ENCODE peak calls at places on chromosomes 13 and 19, in ten cellular contexts. One of them, this sample, is unnamed. For H3K4me1 and H3K9me3, the result is how much of the 10 kb centered on the place peaks cover.

GRCh38 chr19:3367572-3368440 is 1.4 kb downstream of the NFIC start:
- DNase-seq in upper lobe of left lung: peak
- DNase-seq in Panc1: no peak
- DNase-seq in tibial artery: no peak
- DNase-seq in left ventricle myocardium inferior: no peak
- DNase-seq in thoracic aorta: no peak
- DNase-seq in suprapubic skin: no peak
- DNase-seq in OCI-LY7: no peak
- DNase-seq in MM.1S: no peak
- DNase-seq in neural progenitor cell: no peak
- DNase-seq in this sample: peak

GRCh38 chr13:43411741-43412140 is 375.0 kb downstream of the ENOX1 start:
- DNase-seq in upper lobe of left lung: no peak
- DNase-seq in Panc1: no peak
- DNase-seq in tibial artery: no peak
- DNase-seq in left ventricle myocardium inferior: peak
- DNase-seq in thoracic aorta: no peak
- DNase-seq in suprapubic skin: no peak
- DNase-seq in OCI-LY7: no peak
- DNase-seq in MM.1S: no peak
- DNase-seq in neural progenitor cell: no peak
- DNase-seq in this sample: no peak

GRCh38 chr13:112349681-112350080 is 26.5 kb upstream of the SPACA7 start:
- DNase-seq in upper lobe of left lung: no peak
- DNase-seq in Panc1: no peak
- DNase-seq in tibial artery: no peak
- DNase-seq in left ventricle myocardium inferior: no peak
- DNase-seq in thoracic aorta: no peak
- DNase-seq in suprapubic skin: no peak
- DNase-seq in OCI-LY7: no peak
- DNase-seq in MM.1S: no peak
- DNase-seq in neural progenitor cell: no peak
- DNase-seq in this sample: no peak

GRCh38 chr19:19345970-19346369 is 25.3 kb downstream of the MAU2 start:
- DNase-seq in upper lobe of left lung: no peak
- DNase-seq in Panc1: no peak
- DNase-seq in tibial artery: no peak
- DNase-seq in left ventricle myocardium inferior: no peak
- DNase-seq in thoracic aorta: no peak
- DNase-seq in suprapubic skin: no peak
- DNase-seq in OCI-LY7: no peak
- DNase-seq in MM.1S: no peak
- DNase-seq in neural progenitor cell: no peak
- DNase-seq in this sample: peak

GRCh38 chr13:44299544-44299943 is 74.1 kb upstream of the SERP2 start:
- DNase-seq in upper lobe of left lung: no peak
- DNase-seq in Panc1: no peak
- DNase-seq in tibial artery: no peak
- DNase-seq in left ventricle myocardium inferior: no peak
- DNase-seq in thoracic aorta: no peak
- DNase-seq in suprapubic skin: no peak
- DNase-seq in OCI-LY7: no peak
- DNase-seq in MM.1S: no peak
- DNase-seq in neural progenitor cell: no peak
- DNase-seq in this sample: no peak

GRCh38 chr13:72246396-72246795 is 379.4 kb upstream of the DACH1 start:
- DNase-seq in upper lobe of left lung: no peak
- DNase-seq in Panc1: no peak
- DNase-seq in tibial artery: no peak
- DNase-seq in left ventricle myocardium inferior: no peak
- DNase-seq in thoracic aorta: no peak
- DNase-seq in suprapubic skin: no peak
- DNase-seq in OCI-LY7: no peak
- DNase-seq in MM.1S: no peak
- DNase-seq in neural progenitor cell: no peak
- DNase-seq in this sample: no peak

GRCh38 chr19:34489175-34489574 is 7.6 kb downstream of the WTIP start:
- DNase-seq in upper lobe of left lung: peak
- DNase-seq in Panc1: no peak
- DNase-seq in tibial artery: no peak
- DNase-seq in left ventricle myocardium inferior: no peak
- DNase-seq in thoracic aorta: no peak
- DNase-seq in suprapubic skin: no peak
- DNase-seq in OCI-LY7: no peak
- DNase-seq in MM.1S: no peak
- DNase-seq in neural progenitor cell: no peak
- DNase-seq in this sample: peak

GRCh38 chr19:5321851-5322681 is 18.5 kb downstream of the PTPRS start:
- DNase-seq in upper lobe of left lung: no peak
- DNase-seq in Panc1: no peak
- DNase-seq in tibial artery: no peak
- DNase-seq in left ventricle myocardium inferior: no peak
- DNase-seq in thoracic aorta: no peak
- DNase-seq in suprapubic skin: no peak
- DNase-seq in OCI-LY7: peak
- DNase-seq in MM.1S: no peak
- DNase-seq in neural progenitor cell: peak
- DNase-seq in this sample: peak

GRCh38 chr13:28326081-28326480 is 168.8 kb downstream of the FLT1 start:
- DNase-seq in upper lobe of left lung: no peak
- DNase-seq in Panc1: no peak
- DNase-seq in tibial artery: no peak
- DNase-seq in left ventricle myocardium inferior: no peak
- DNase-seq in thoracic aorta: no peak
- DNase-seq in suprapubic skin: no peak
- DNase-seq in OCI-LY7: no peak
- DNase-seq in MM.1S: no peak
- DNase-seq in neural progenitor cell: no peak
- DNase-seq in this sample: no peak

GRCh38 chr19:52991021-52991420 is 22.7 kb upstream of the ERVV-1 start:
- DNase-seq in upper lobe of left lung: no peak
- DNase-seq in Panc1: peak
- DNase-seq in tibial artery: no peak
- DNase-seq in left ventricle myocardium inferior: no peak
- DNase-seq in thoracic aorta: no peak
- DNase-seq in suprapubic skin: no peak
- DNase-seq in OCI-LY7: no peak
- DNase-seq in MM.1S: no peak
- DNase-seq in neural progenitor cell: no peak
- DNase-seq in this sample: no peak

GRCh38 chr13:44951184-44951583 is 38.1 kb downstream of the NUFIP1 start:
- DNase-seq in upper lobe of left lung: no peak
- DNase-seq in Panc1: no peak
- DNase-seq in tibial artery: no peak
- DNase-seq in left ventricle myocardium inferior: no peak
- DNase-seq in thoracic aorta: no peak
- DNase-seq in suprapubic skin: no peak
- DNase-seq in OCI-LY7: no peak
- DNase-seq in MM.1S: no peak
- DNase-seq in neural progenitor cell: no peak
- DNase-seq in this sample: no peak

GRCh38 chr13:20968745-20969144 is 66.2 kb upstream of the XPO4 start:
- DNase-seq in upper lobe of left lung: no peak
- DNase-seq in Panc1: no peak
- DNase-seq in tibial artery: no peak
- DNase-seq in left ventricle myocardium inferior: no peak
- DNase-seq in thoracic aorta: no peak
- DNase-seq in suprapubic skin: no peak
- DNase-seq in OCI-LY7: no peak
- DNase-seq in MM.1S: peak
- DNase-seq in neural progenitor cell: no peak
- DNase-seq in this sample: no peak

GRCh38 chr19:58399903-58400637 is 4.6 kb downstream of the RNF225 start:
- DNase-seq in upper lobe of left lung: no peak
- DNase-seq in Panc1: no peak
- DNase-seq in tibial artery: no peak
- DNase-seq in left ventricle myocardium inferior: no peak
- DNase-seq in thoracic aorta: no peak
- DNase-seq in suprapubic skin: no peak
- DNase-seq in OCI-LY7: no peak
- DNase-seq in MM.1S: no peak
- DNase-seq in neural progenitor cell: no peak
- DNase-seq in this sample: peak

GRCh38 chr13:109214393-109214792 is 572.0 kb downstream of the IRS2 start:
- DNase-seq in upper lobe of left lung: no peak
- DNase-seq in Panc1: no peak
- DNase-seq in tibial artery: no peak
- DNase-seq in left ventricle myocardium inferior: no peak
- DNase-seq in thoracic aorta: no peak
- DNase-seq in suprapubic skin: no peak
- DNase-seq in OCI-LY7: no peak
- DNase-seq in MM.1S: no peak
- DNase-seq in neural progenitor cell: no peak
- DNase-seq in this sample: no peak

GRCh38 chr13:109211616-109212015 is 574.8 kb downstream of the IRS2 start:
- DNase-seq in upper lobe of left lung: no peak
- DNase-seq in Panc1: no peak
- DNase-seq in tibial artery: no peak
- DNase-seq in left ventricle myocardium inferior: no peak
- DNase-seq in thoracic aorta: no peak
- DNase-seq in suprapubic skin: no peak
- DNase-seq in OCI-LY7: no peak
- DNase-seq in MM.1S: no peak
- DNase-seq in neural progenitor cell: peak
- DNase-seq in this sample: no peak

GRCh38 chr13:109215377-109215776 is 571.0 kb downstream of the IRS2 start:
- DNase-seq in upper lobe of left lung: no peak
- DNase-seq in Panc1: no peak
- DNase-seq in tibial artery: no peak
- DNase-seq in left ventricle myocardium inferior: no peak
- DNase-seq in thoracic aorta: no peak
- DNase-seq in suprapubic skin: no peak
- DNase-seq in OCI-LY7: no peak
- DNase-seq in MM.1S: no peak
- DNase-seq in neural progenitor cell: no peak
- DNase-seq in this sample: no peak

GRCh38 chr13:109213714-109214113 is 572.7 kb downstream of the IRS2 start:
- DNase-seq in upper lobe of left lung: no peak
- DNase-seq in Panc1: no peak
- DNase-seq in tibial artery: no peak
- DNase-seq in left ventricle myocardium inferior: no peak
- DNase-seq in thoracic aorta: no peak
- DNase-seq in suprapubic skin: no peak
- DNase-seq in OCI-LY7: no peak
- DNase-seq in MM.1S: no peak
- DNase-seq in neural progenitor cell: no peak
- DNase-seq in this sample: no peak

GRCh38 chr13:109212630-109213029 is 573.8 kb downstream of the IRS2 start:
- DNase-seq in upper lobe of left lung: no peak
- DNase-seq in Panc1: no peak
- DNase-seq in tibial artery: no peak
- DNase-seq in left ventricle myocardium inferior: no peak
- DNase-seq in thoracic aorta: no peak
- DNase-seq in suprapubic skin: no peak
- DNase-seq in OCI-LY7: no peak
- DNase-seq in MM.1S: no peak
- DNase-seq in neural progenitor cell: no peak
- DNase-seq in this sample: no peak
- H3K4me1 ChIP-seq in upper lobe of left lung: under half
- H3K4me1 ChIP-seq in Panc1: under half
- H3K4me1 ChIP-seq in tibial artery: under half
- H3K4me1 ChIP-seq in left ventricle myocardium inferior: under half
- H3K4me1 ChIP-seq in thoracic aorta: under half
- H3K4me1 ChIP-seq in suprapubic skin: under half
- H3K4me1 ChIP-seq in OCI-LY7: under half
- H3K4me1 ChIP-seq in MM.1S: under half
- H3K4me1 ChIP-seq in neural progenitor cell: under half
- H3K4me1 ChIP-seq in this sample: under half

DNA sequence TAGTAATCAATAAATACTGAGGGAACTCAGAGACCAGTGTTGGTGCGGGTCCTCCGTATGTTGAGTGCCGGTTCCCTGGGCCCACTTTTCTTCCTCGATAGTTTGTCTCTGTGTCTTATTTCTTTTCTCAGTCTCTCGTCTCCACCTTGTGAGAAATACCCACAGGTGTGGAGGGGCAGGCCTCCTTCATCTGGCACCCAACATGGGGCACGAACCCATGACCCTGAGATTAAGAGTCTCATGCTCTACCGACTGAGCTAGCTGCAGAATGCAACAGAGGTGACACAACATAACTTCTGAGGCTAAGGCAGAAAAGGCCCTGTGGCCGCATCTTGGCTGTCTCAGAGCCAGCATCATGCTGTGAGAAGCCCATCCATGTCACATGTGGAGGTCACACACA is 5.3 kb upstream of the ZNF613 start:
- DNase-seq in upper lobe of left lung: no peak
- DNase-seq in Panc1: no peak
- DNase-seq in tibial artery: no peak
- DNase-seq in left ventricle myocardium inferior: no peak
- DNase-seq in thoracic aorta: no peak
- DNase-seq in suprapubic skin: no peak
- DNase-seq in OCI-LY7: peak
- DNase-seq in MM.1S: no peak
- DNase-seq in neural progenitor cell: no peak
- DNase-seq in this sample: no peak
- H3K9me3 ChIP-seq in upper lobe of left lung: half or more
- H3K9me3 ChIP-seq in Panc1: under half
- H3K9me3 ChIP-seq in tibial artery: half or more
- H3K9me3 ChIP-seq in left ventricle myocardium inferior: half or more
- H3K9me3 ChIP-seq in thoracic aorta: under half
- H3K9me3 ChIP-seq in suprapubic skin: under half
- H3K9me3 ChIP-seq in OCI-LY7: under half
- H3K9me3 ChIP-seq in MM.1S: under half
- H3K9me3 ChIP-seq in neural progenitor cell: under half
- H3K9me3 ChIP-seq in this sample: under half

DNA sequence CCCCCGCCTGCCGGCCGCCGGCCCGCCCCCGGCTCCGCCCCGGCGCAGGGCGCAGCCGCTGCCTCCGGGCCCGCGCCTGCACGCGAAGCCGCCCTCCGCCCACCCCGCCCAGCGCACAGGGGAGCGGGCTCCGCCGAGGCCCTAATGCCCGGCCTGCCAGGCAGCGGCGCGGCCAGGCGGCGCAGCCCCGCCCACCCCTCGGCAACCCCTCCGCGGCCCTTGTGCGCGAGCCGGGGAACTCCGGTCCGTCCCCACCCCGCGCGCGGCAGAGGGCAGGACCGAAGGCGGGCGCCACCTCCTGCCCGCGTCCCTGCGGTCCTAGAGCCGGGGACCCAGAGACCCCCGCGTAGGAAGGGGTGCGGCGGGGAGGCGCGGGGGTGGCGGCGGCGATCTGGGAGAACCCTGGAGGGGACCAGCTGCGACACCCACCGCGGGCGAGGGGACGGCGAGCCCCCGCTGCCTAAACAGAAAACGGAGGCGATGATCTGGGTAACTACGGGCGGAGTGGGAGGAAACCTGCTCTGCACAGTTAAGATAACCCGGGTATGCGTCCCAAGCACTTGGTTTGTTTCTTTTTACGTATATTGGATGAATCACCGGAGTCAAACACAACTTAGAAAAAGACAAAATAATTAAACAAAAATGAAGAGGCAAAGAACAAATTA is 351 bp upstream of the USP12 start:
- DNase-seq in upper lobe of left lung: peak
- DNase-seq in Panc1: no peak
- DNase-seq in tibial artery: peak
- DNase-seq in left ventricle myocardium inferior: peak
- DNase-seq in thoracic aorta: peak
- DNase-seq in suprapubic skin: peak
- DNase-seq in OCI-LY7: peak
- DNase-seq in MM.1S: peak
- DNase-seq in neural progenitor cell: peak
- DNase-seq in this sample: peak
- TF ChIP-seq CTCF in upper lobe of left lung: peak
- TF ChIP-seq CTCF in Panc1: peak
- TF ChIP-seq CTCF in tibial artery: no peak
- TF ChIP-seq CTCF in left ventricle myocardium inferior: peak
- TF ChIP-seq CTCF in thoracic aorta: no peak
- TF ChIP-seq CTCF in suprapubic skin: no peak
- TF ChIP-seq CTCF in OCI-LY7: peak
- TF ChIP-seq CTCF in MM.1S: no peak
- TF ChIP-seq CTCF in neural progenitor cell: peak
- TF ChIP-seq CTCF in this sample: no peak

GRCh38 chr13:24271231-24271610 is 38.2 kb upstream of the C1QTNF9 start:
- DNase-seq in upper lobe of left lung: no peak
- DNase-seq in Panc1: no peak
- DNase-seq in tibial artery: no peak
- DNase-seq in left ventricle myocardium inferior: no peak
- DNase-seq in thoracic aorta: no peak
- DNase-seq in suprapubic skin: no peak
- DNase-seq in OCI-LY7: no peak
- DNase-seq in MM.1S: no peak
- DNase-seq in neural progenitor cell: no peak
- DNase-seq in this sample: no peak
- H3K4me1 ChIP-seq in upper lobe of left lung: half or more
- H3K4me1 ChIP-seq in Panc1: under half
- H3K4me1 ChIP-seq in tibial artery: under half
- H3K4me1 ChIP-seq in left ventricle myocardium inferior: half or more
- H3K4me1 ChIP-seq in thoracic aorta: under half
- H3K4me1 ChIP-seq in suprapubic skin: under half
- H3K4me1 ChIP-seq in OCI-LY7: under half
- H3K4me1 ChIP-seq in MM.1S: under half
- H3K4me1 ChIP-seq in neural progenitor cell: under half
- H3K4me1 ChIP-seq in this sample: under half